ENCODE peak calls at places on chromosomes 4 and X, in five cellular contexts. One of them, this sample, is unnamed.

GRCh38 chr4:169243808-169244207 is 26.9 kb downstream of the SH3RF1 start:
- DNase-seq in K562: no peak
- DNase-seq in H1: no peak
- DNase-seq in HepG2: peak; percentile 73
- DNase-seq in GM12878: no peak
- DNase-seq in this sample: no peak

GRCh38 chrX:29671426-29671825 is 543.9 kb upstream of the MAGEB2 start:
- DNase-seq in K562: no peak
- DNase-seq in H1: no peak
- DNase-seq in GM12878: no peak
- DNase-seq in HepG2: no peak
- DNase-seq in this sample: no peak

GRCh38 chrX:24890677-24891076 is 125.1 kb downstream of the ARX start:
- DNase-seq in K562: no peak
- DNase-seq in HepG2: peak; percentile 3
- DNase-seq in H1: no peak
- DNase-seq in GM12878: no peak
- DNase-seq in this sample: no peak

GRCh38 chrX:23766650-23767551 is 16.1 kb upstream of the SAT1 start:
- DNase-seq in K562: no peak
- DNase-seq in H1: no peak
- DNase-seq in GM12878: no peak
- DNase-seq in HepG2: no peak
- DNase-seq in this sample: no peak

GRCh38 chrX:152897216-152898144 is at the start of gene ZNF185:
- DNase-seq in HepG2: no peak
- DNase-seq in GM12878: no peak
- DNase-seq in K562: no peak
- DNase-seq in H1: no peak
- DNase-seq in this sample: no peak

GRCh38 chr4:124948976-124949597 is 236.6 kb upstream of the ANKRD50 start:
- DNase-seq in GM12878: no peak
- DNase-seq in K562: no peak
- DNase-seq in H1: no peak
- DNase-seq in HepG2: no peak
- DNase-seq in this sample: no peak

GRCh38 chr4:88690355-88690754 is 7.3 kb downstream of the NAP1L5 start:
- DNase-seq in GM12878: no peak
- DNase-seq in K562: peak; percentile 16
- DNase-seq in HepG2: no peak
- DNase-seq in H1: no peak
- DNase-seq in this sample: no peak

GRCh38 chrX:8849945-8850344 is 48.8 kb upstream of the FAM9A start:
- DNase-seq in H1: no peak
- DNase-seq in K562: no peak
- DNase-seq in GM12878: no peak
- DNase-seq in HepG2: no peak
- DNase-seq in this sample: no peak

GRCh38 chr4:121353213-121353612 is 27.6 kb downstream of the QRFPR start:
- DNase-seq in H1: no peak
- DNase-seq in K562: no peak
- DNase-seq in HepG2: no peak
- DNase-seq in GM12878: no peak
- DNase-seq in this sample: no peak

GRCh38 chr4:121360496-121360895 is 20.3 kb downstream of the QRFPR start:
- DNase-seq in HepG2: no peak
- DNase-seq in H1: no peak
- DNase-seq in GM12878: no peak
- DNase-seq in K562: no peak
- DNase-seq in this sample: no peak

GRCh38 chr4:121358473-121358872 is 22.3 kb downstream of the QRFPR start:
- DNase-seq in GM12878: no peak
- DNase-seq in H1: no peak
- DNase-seq in K562: no peak
- DNase-seq in HepG2: no peak
- DNase-seq in this sample: peak; percentile 7
- H3K27ac ChIP-seq in GM12878: no peak overlapping the region
- H3K27ac ChIP-seq in H1: no peak overlapping the region
- H3K27ac ChIP-seq in K562: no peak overlapping the region
- H3K27ac ChIP-seq in HepG2: no peak overlapping the region
- H3K27ac ChIP-seq in this sample: no peak overlapping the region

DNA sequence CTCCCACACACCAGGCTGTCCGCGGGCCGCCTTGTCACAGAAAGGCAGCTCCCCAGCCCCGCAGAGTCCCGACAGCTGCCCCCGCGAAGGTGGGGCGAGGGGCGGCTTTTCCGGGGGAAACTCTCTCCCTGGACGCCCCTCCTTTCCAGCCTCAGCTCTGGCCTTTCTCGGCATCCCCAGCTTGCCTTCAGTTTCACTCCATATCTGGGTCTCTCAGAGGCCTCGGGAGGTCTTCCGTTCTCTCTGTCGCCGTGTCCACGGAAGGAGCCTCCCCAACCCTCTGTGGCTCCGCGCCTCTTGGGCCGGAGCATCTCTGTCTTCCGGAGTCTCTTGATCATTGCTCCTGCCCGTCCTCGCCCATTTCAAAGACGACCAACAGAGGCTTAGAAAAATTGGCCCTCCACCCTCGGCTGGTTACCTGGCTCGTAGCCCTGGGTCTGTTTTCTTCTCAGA is 6.1 kb upstream of the MSX1 start:
- DNase-seq in HepG2: no peak
- DNase-seq in K562: no peak
- DNase-seq in GM12878: no peak
- DNase-seq in H1: no peak
- DNase-seq in this sample: no peak
- TF ChIP-seq EZH2 in HepG2: no peak
- TF ChIP-seq EZH2 in K562: no peak
- TF ChIP-seq EZH2 in GM12878: no peak
- TF ChIP-seq EZH2 in H1: peak; percentile 42
- TF ChIP-seq EZH2 in this sample: no peak

GRCh38 chr4:144202091-144202490 is 61.6 kb upstream of the GYPA start:
- DNase-seq in HepG2: no peak
- DNase-seq in GM12878: no peak
- DNase-seq in H1: no peak
- DNase-seq in K562: no peak
- DNase-seq in this sample: no peak
- TF ChIP-seq JUND in HepG2: no peak
- TF ChIP-seq JUND in GM12878: no peak
- TF ChIP-seq JUND in H1: no peak
- TF ChIP-seq JUND in K562: no peak
- TF ChIP-seq JUND in this sample: no peak

DNA sequence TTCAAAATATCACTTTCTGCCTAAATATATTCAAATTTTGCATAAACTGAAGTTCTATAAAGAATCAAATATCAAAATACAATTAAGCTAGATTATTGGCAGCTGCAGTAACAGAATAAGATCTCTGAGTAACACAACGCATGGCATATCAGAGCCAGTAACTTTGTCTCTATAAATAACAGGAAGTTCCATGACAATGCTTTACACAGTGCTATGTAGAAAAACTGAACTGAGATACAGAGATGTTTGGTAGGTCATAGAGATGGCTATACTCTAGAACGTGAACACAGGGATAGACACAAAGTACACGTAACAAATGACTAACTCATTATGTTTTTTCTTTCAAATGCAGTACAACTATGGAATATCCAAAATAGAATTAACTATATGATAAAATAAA is 18.2 kb downstream of the UBE2D3 start:
- DNase-seq in HepG2: no peak
- DNase-seq in K562: no peak
- DNase-seq in GM12878: no peak
- DNase-seq in H1: no peak
- DNase-seq in this sample: no peak
- H3K27ac ChIP-seq in HepG2: no peak overlapping the region
- H3K27ac ChIP-seq in K562: no peak overlapping the region
- H3K27ac ChIP-seq in GM12878: no peak overlapping the region
- H3K27ac ChIP-seq in H1: no peak overlapping the region
- H3K27ac ChIP-seq in this sample: no peak overlapping the region

GRCh38 chr4:110614981-110615365 is 7.9 kb downstream of the PITX2 start:
- DNase-seq in H1: no peak
- DNase-seq in GM12878: no peak
- DNase-seq in HepG2: no peak
- DNase-seq in K562: no peak
- DNase-seq in this sample: no peak
- TF ChIP-seq EZH2 in H1: peak; percentile 67
- TF ChIP-seq EZH2 in GM12878: no peak
- TF ChIP-seq EZH2 in HepG2: no peak
- TF ChIP-seq EZH2 in K562: no peak
- TF ChIP-seq EZH2 in this sample: no peak

GRCh38 chr4:56977321-56978012 is at the start of gene NOA1:
- DNase-seq in GM12878: peak; percentile 99
- DNase-seq in HepG2: peak; percentile 98
- DNase-seq in H1: peak; percentile 96
- DNase-seq in K562: peak; percentile 92
- DNase-seq in this sample: peak; percentile 99

GRCh38 chr4:56986192-56986591 is 7.5 kb downstream of the POLR2B start:
- DNase-seq in GM12878: no peak
- DNase-seq in HepG2: no peak
- DNase-seq in H1: no peak
- DNase-seq in K562: no peak
- DNase-seq in this sample: no peak

GRCh38 chr4:56979674-56980073 is 978 bp downstream of the POLR2B start:
- DNase-seq in H1: no peak
- DNase-seq in GM12878: no peak
- DNase-seq in K562: no peak
- DNase-seq in HepG2: peak; percentile 31
- DNase-seq in this sample: no peak

GRCh38 chr4:56978750-56979303 is at the start of gene POLR2B:
- DNase-seq in HepG2: peak; percentile 96
- DNase-seq in H1: peak; percentile 89
- DNase-seq in K562: peak; percentile 92
- DNase-seq in GM12878: peak; percentile 86
- DNase-seq in this sample: peak; percentile 93

GRCh38 chr4:56981795-56982201 is 3.1 kb downstream of the POLR2B start:
- DNase-seq in H1: no peak
- DNase-seq in K562: peak; percentile 27
- DNase-seq in HepG2: no peak
- DNase-seq in GM12878: no peak
- DNase-seq in this sample: no peak
- TF ChIP-seq JUND in H1: no peak
- TF ChIP-seq JUND in K562: peak; percentile 87
- TF ChIP-seq JUND in HepG2: no peak
- TF ChIP-seq JUND in GM12878: no peak
- TF ChIP-seq JUND in this sample: no peak

GRCh38 chrX:97132654-97133415 is 249.1 kb downstream of the RPA4 start:
- DNase-seq in H1: no peak
- DNase-seq in K562: no peak
- DNase-seq in HepG2: no peak
- DNase-seq in GM12878: no peak
- DNase-seq in this sample: no peak
- H3K27ac ChIP-seq in H1: no peak overlapping the region
- H3K27ac ChIP-seq in K562: no peak overlapping the region
- H3K27ac ChIP-seq in HepG2: no peak overlapping the region
- H3K27ac ChIP-seq in GM12878: no peak overlapping the region
- H3K27ac ChIP-seq in this sample: no peak overlapping the region

GRCh38 chr4:56821394-56822263 is at the start of gene SPINK2:
- DNase-seq in H1: peak; percentile 56
- DNase-seq in K562: peak; percentile 69
- DNase-seq in HepG2: no peak
- DNase-seq in GM12878: no peak
- DNase-seq in this sample: peak; percentile 44
- TF ChIP-seq EZH2 in H1: no peak
- TF ChIP-seq EZH2 in K562: no peak
- TF ChIP-seq EZH2 in HepG2: no peak
- TF ChIP-seq EZH2 in GM12878: no peak
- TF ChIP-seq EZH2 in this sample: no peak

This sample was measured in HCT116.